ENCODE peak calls at places on chromosomes 16 and 17, in nine cellular contexts. V is B cell; M is A673; C is NCI-H1436; Z is fibroblast of mammary gland; X is ELR; U is hepatocyte; A is amygdala; D is activated CD4-positive, CD25-positive, alpha-beta regulatory T cell. H is an unnamed sample.

GRCh38 chr16:11571549-11571948 is 15.2 kb downstream of the LITAF start:
- DNase-seq in X (no peak), V (no peak), M (no peak), Z (no peak), A (no peak), D (no peak), C (no peak), U (no peak), H (no peak)

GRCh38 chr16:3642397-3643094 is 11.9 kb upstream of the DNASE1 start:
- DNase-seq in Z (peak), C (no peak), X (peak), A (no peak), D (no peak), V (no peak), M (no peak), U (peak), H (no peak)

GRCh38 chr17:54505404-54505803 is 395.2 kb upstream of the TOM1L1 start:
- DNase-seq in U (no peak), D (no peak), X (no peak), M (no peak), Z (no peak), A (no peak), C (no peak), V (no peak), H (no peak)

GRCh38 chr17:7328840-7329359 is at the start of gene NEURL4:
- DNase-seq in V (no peak), Z (no peak), X (peak), M (no peak), C (no peak), U (no peak), A (no peak), D (no peak), H (no peak)

GRCh38 chr17:27573971-27574525 is 56.9 kb upstream of the LGALS9 start:
- DNase-seq in X (no peak), U (peak), A (no peak), Z (peak), D (no peak), M (no peak), V (no peak), C (no peak), H (no peak)

GRCh38 chr17:13158511-13159240 is 140.8 kb upstream of the ELAC2 start:
- DNase-seq in X (no peak), Z (peak), U (no peak), D (no peak), V (no peak), M (no peak), C (no peak), A (no peak), H (no peak)

GRCh38 chr17:76075364-76076099 is 951 bp downstream of the GALR2 start:
- DNase-seq in U (no peak), V (no peak), A (no peak), Z (no peak), D (no peak), C (no peak), X (no peak), M (peak), H (no peak)

GRCh38 chr17:10178789-10179075 is 19.7 kb downstream of the GAS7 start:
- DNase-seq in C (no peak), D (no peak), V (no peak), X (no peak), Z (no peak), M (no peak), A (no peak), U (no peak), H (no peak)

GRCh38 chr17:18951941-18952842 is at the start of gene SLC5A10:
- DNase-seq in M (peak), U (no peak), D (no peak), C (no peak), A (no peak), X (peak), Z (no peak), V (no peak), H (no peak)

GRCh38 chr17:41428591-41429326 is 4.4 kb upstream of the KRT37 start:
- DNase-seq in M (no peak), V (no peak), D (no peak), C (no peak), U (no peak), X (peak), A (no peak), Z (peak), H (no peak)

GRCh38 chr17:77746391-77746790 is 212.1 kb upstream of the TNRC6C start:
- DNase-seq in Z (no peak), V (no peak), M (no peak), X (no peak), C (no peak), A (no peak), D (no peak), U (no peak), H (no peak)

GRCh38 chr17:51351890-51352289 is 91.5 kb downstream of the UTP18 start:
- DNase-seq in U (peak), X (no peak), M (no peak), C (no peak), D (no peak), A (no peak), V (no peak), Z (peak), H (no peak)

GRCh38 chr17:50062323-50063243 is 6.7 kb downstream of the ITGA3 start:
- DNase-seq in V (no peak), Z (peak), U (no peak), X (peak), C (no peak), D (no peak), A (peak), M (no peak), H (peak)

GRCh38 chr16:1337486-1337885 is 4.0 kb downstream of the BAIAP3 start:
- DNase-seq in C (no peak), A (no peak), X (no peak), V (no peak), Z (no peak), D (no peak), U (no peak), M (peak), H (peak)